ENCODE peak calls at places on chromosomes 2 and 18, in seven cellular contexts. One of them, this sample, is unnamed.

GRCh38 chr2:144414324-144414845 is 105.5 kb downstream of the ZEB2 start:
- DNase-seq in hypothalamus: no peak
- DNase-seq in osteocyte: no peak
- DNase-seq in CD8-positive, alpha-beta memory T cell: no peak
- DNase-seq in C1 segment of cervical spinal cord: no peak
- DNase-seq in H9: no peak
- DNase-seq in coronary artery: no peak
- DNase-seq in this sample: no peak

GRCh38 chr2:99682280-99683060 is 192.7 kb upstream of the REV1 start:
- DNase-seq in hypothalamus: no peak
- DNase-seq in osteocyte: peak; percentile 21
- DNase-seq in CD8-positive, alpha-beta memory T cell: no peak
- DNase-seq in C1 segment of cervical spinal cord: no peak
- DNase-seq in H9: no peak
- DNase-seq in coronary artery: no peak
- DNase-seq in this sample: no peak

GRCh38 chr2:138157372-138157771 is 193.1 kb downstream of the HNMT start:
- DNase-seq in hypothalamus: no peak
- DNase-seq in osteocyte: no peak
- DNase-seq in CD8-positive, alpha-beta memory T cell: no peak
- DNase-seq in C1 segment of cervical spinal cord: no peak
- DNase-seq in H9: no peak
- DNase-seq in coronary artery: no peak
- DNase-seq in this sample: no peak

GRCh38 chr2:193824474-193824873 is 1629.7 kb upstream of the TMEFF2 start:
- DNase-seq in hypothalamus: no peak
- DNase-seq in osteocyte: no peak
- DNase-seq in CD8-positive, alpha-beta memory T cell: no peak
- DNase-seq in C1 segment of cervical spinal cord: no peak
- DNase-seq in H9: no peak
- DNase-seq in coronary artery: no peak
- DNase-seq in this sample: no peak

GRCh38 chr18:22817844-22818243 is 115.3 kb upstream of the RBBP8 start:
- DNase-seq in hypothalamus: no peak
- DNase-seq in osteocyte: no peak
- DNase-seq in CD8-positive, alpha-beta memory T cell: no peak
- DNase-seq in C1 segment of cervical spinal cord: no peak
- DNase-seq in H9: no peak
- DNase-seq in coronary artery: no peak
- DNase-seq in this sample: no peak

GRCh38 chr18:950882-951539 is 46.3 kb downstream of the ADCYAP1 start:
- DNase-seq in hypothalamus: no peak
- DNase-seq in osteocyte: no peak
- DNase-seq in CD8-positive, alpha-beta memory T cell: no peak
- DNase-seq in C1 segment of cervical spinal cord: no peak
- DNase-seq in H9: no peak
- DNase-seq in coronary artery: no peak
- DNase-seq in this sample: no peak

GRCh38 chr2:32008811-32009478 is 1.9 kb downstream of the MEMO1 start:
- DNase-seq in hypothalamus: no peak
- DNase-seq in osteocyte: peak; percentile 57
- DNase-seq in CD8-positive, alpha-beta memory T cell: no peak
- DNase-seq in C1 segment of cervical spinal cord: no peak
- DNase-seq in H9: no peak
- DNase-seq in coronary artery: no peak
- DNase-seq in this sample: peak; percentile 24

GRCh38 chr2:1548910-1549673 is 135.8 kb downstream of the TPO start:
- DNase-seq in hypothalamus: no peak
- DNase-seq in osteocyte: peak; percentile 73
- DNase-seq in CD8-positive, alpha-beta memory T cell: no peak
- DNase-seq in C1 segment of cervical spinal cord: no peak
- DNase-seq in H9: no peak
- DNase-seq in coronary artery: no peak
- DNase-seq in this sample: no peak

GRCh38 chr18:35099911-35100310 is 58.7 kb downstream of the MAPRE2 start:
- DNase-seq in hypothalamus: no peak
- DNase-seq in osteocyte: no peak
- DNase-seq in CD8-positive, alpha-beta memory T cell: no peak
- DNase-seq in C1 segment of cervical spinal cord: no peak
- DNase-seq in H9: no peak
- DNase-seq in coronary artery: no peak
- DNase-seq in this sample: no peak

GRCh38 chr2:196927318-196928225 is 1.1 kb upstream of the PGAP1 start:
- DNase-seq in hypothalamus: no peak
- DNase-seq in osteocyte: no peak
- DNase-seq in CD8-positive, alpha-beta memory T cell: peak; percentile 45
- DNase-seq in C1 segment of cervical spinal cord: no peak
- DNase-seq in H9: no peak
- DNase-seq in coronary artery: no peak
- DNase-seq in this sample: peak; percentile 60

GRCh38 chr2:104405628-104406027 is 448.3 kb upstream of the POU3F3 start:
- DNase-seq in hypothalamus: no peak
- DNase-seq in osteocyte: no peak
- DNase-seq in CD8-positive, alpha-beta memory T cell: no peak
- DNase-seq in C1 segment of cervical spinal cord: peak; percentile 8
- DNase-seq in H9: no peak
- DNase-seq in coronary artery: no peak
- DNase-seq in this sample: peak; percentile 31

GRCh38 chr2:220103596-220103995 is 476.2 kb downstream of the SLC4A3 start:
- DNase-seq in hypothalamus: no peak
- DNase-seq in osteocyte: no peak
- DNase-seq in CD8-positive, alpha-beta memory T cell: no peak
- DNase-seq in C1 segment of cervical spinal cord: no peak
- DNase-seq in H9: no peak
- DNase-seq in coronary artery: no peak
- DNase-seq in this sample: no peak

GRCh38 chr2:240785424-240786335 is 34.3 kb downstream of the KIF1A start:
- DNase-seq in hypothalamus: no peak
- DNase-seq in osteocyte: no peak
- DNase-seq in CD8-positive, alpha-beta memory T cell: no peak
- DNase-seq in C1 segment of cervical spinal cord: no peak
- DNase-seq in H9: no peak
- DNase-seq in coronary artery: no peak
- DNase-seq in this sample: no peak

GRCh38 chr2:65064728-65065552 is 8.7 kb downstream of the CEP68 start:
- DNase-seq in hypothalamus: peak; percentile 57
- DNase-seq in osteocyte: no peak
- DNase-seq in CD8-positive, alpha-beta memory T cell: peak; percentile 45
- DNase-seq in C1 segment of cervical spinal cord: no peak
- DNase-seq in H9: no peak
- DNase-seq in coronary artery: peak; percentile 89
- DNase-seq in this sample: peak; percentile 72

GRCh38 chr2:118509319-118510016 is 338.0 kb downstream of the EN1 start:
- DNase-seq in hypothalamus: no peak
- DNase-seq in osteocyte: no peak
- DNase-seq in CD8-positive, alpha-beta memory T cell: no peak
- DNase-seq in C1 segment of cervical spinal cord: no peak
- DNase-seq in H9: no peak
- DNase-seq in coronary artery: no peak
- DNase-seq in this sample: no peak

GRCh38 chr18:5073026-5073944 is 123.8 kb downstream of the AKAIN1 start:
- DNase-seq in hypothalamus: no peak
- DNase-seq in osteocyte: no peak
- DNase-seq in CD8-positive, alpha-beta memory T cell: no peak
- DNase-seq in C1 segment of cervical spinal cord: no peak
- DNase-seq in H9: peak; percentile 38
- DNase-seq in coronary artery: no peak
- DNase-seq in this sample: peak; percentile 26

GRCh38 chr18:32624182-32624723 is 148.6 kb downstream of the KLHL14 start:
- DNase-seq in hypothalamus: no peak
- DNase-seq in osteocyte: no peak
- DNase-seq in CD8-positive, alpha-beta memory T cell: no peak
- DNase-seq in C1 segment of cervical spinal cord: no peak
- DNase-seq in H9: no peak
- DNase-seq in coronary artery: no peak
- DNase-seq in this sample: no peak

GRCh38 chr2:47520302-47520630 is 117.3 kb downstream of the MSH2 start:
- DNase-seq in hypothalamus: no peak
- DNase-seq in osteocyte: no peak
- DNase-seq in CD8-positive, alpha-beta memory T cell: no peak
- DNase-seq in C1 segment of cervical spinal cord: no peak
- DNase-seq in H9: no peak
- DNase-seq in coronary artery: no peak
- DNase-seq in this sample: no peak

GRCh38 chr2:174656035-174656434 is 58.4 kb upstream of the WIPF1 start:
- DNase-seq in hypothalamus: no peak
- DNase-seq in osteocyte: no peak
- DNase-seq in CD8-positive, alpha-beta memory T cell: no peak
- DNase-seq in C1 segment of cervical spinal cord: no peak
- DNase-seq in H9: no peak
- DNase-seq in coronary artery: no peak
- DNase-seq in this sample: no peak

GRCh38 chr2:127175406-127175805 is 44.7 kb downstream of the CYP27C1 start:
- DNase-seq in hypothalamus: no peak
- DNase-seq in osteocyte: no peak
- DNase-seq in CD8-positive, alpha-beta memory T cell: no peak
- DNase-seq in C1 segment of cervical spinal cord: no peak
- DNase-seq in H9: no peak
- DNase-seq in coronary artery: peak; percentile 74
- DNase-seq in this sample: no peak

GRCh38 chr18:66510357-66511027 is 93.4 kb downstream of the CDH19 start:
- DNase-seq in hypothalamus: no peak
- DNase-seq in osteocyte: no peak
- DNase-seq in CD8-positive, alpha-beta memory T cell: no peak
- DNase-seq in C1 segment of cervical spinal cord: no peak
- DNase-seq in H9: no peak
- DNase-seq in coronary artery: no peak
- DNase-seq in this sample: no peak

GRCh38 chr18:25097119-25098114 is 254.5 kb downstream of the ZNF521 start:
- DNase-seq in hypothalamus: no peak
- DNase-seq in osteocyte: no peak
- DNase-seq in CD8-positive, alpha-beta memory T cell: no peak
- DNase-seq in C1 segment of cervical spinal cord: no peak
- DNase-seq in H9: no peak
- DNase-seq in coronary artery: no peak
- DNase-seq in this sample: no peak

GRCh38 chr18:48157956-48158355 is 227.5 kb upstream of the SMAD2 start:
- DNase-seq in hypothalamus: no peak
- DNase-seq in osteocyte: no peak
- DNase-seq in CD8-positive, alpha-beta memory T cell: no peak
- DNase-seq in C1 segment of cervical spinal cord: no peak
- DNase-seq in H9: no peak
- DNase-seq in coronary artery: no peak
- DNase-seq in this sample: no peak

GRCh38 chr2:56416500-56417176 is 232.8 kb downstream of the CCDC85A start:
- DNase-seq in hypothalamus: no peak
- DNase-seq in osteocyte: no peak
- DNase-seq in CD8-positive, alpha-beta memory T cell: no peak
- DNase-seq in C1 segment of cervical spinal cord: no peak
- DNase-seq in H9: no peak
- DNase-seq in coronary artery: no peak
- DNase-seq in this sample: no peak

GRCh38 chr2:118046628-118047210 is 32.8 kb upstream of the CCDC93 start:
- DNase-seq in hypothalamus: no peak
- DNase-seq in osteocyte: no peak
- DNase-seq in CD8-positive, alpha-beta memory T cell: peak; percentile 9
- DNase-seq in C1 segment of cervical spinal cord: no peak
- DNase-seq in H9: no peak
- DNase-seq in coronary artery: no peak
- DNase-seq in this sample: peak; percentile 37

GRCh38 chr2:18297536-18298058 is 262.9 kb downstream of the RDH14 start:
- DNase-seq in hypothalamus: no peak
- DNase-seq in osteocyte: no peak
- DNase-seq in CD8-positive, alpha-beta memory T cell: no peak
- DNase-seq in C1 segment of cervical spinal cord: no peak
- DNase-seq in H9: no peak
- DNase-seq in coronary artery: no peak
- DNase-seq in this sample: no peak

GRCh38 chr18:79695856-79696850 is 16.6 kb downstream of the CTDP1 start:
- DNase-seq in hypothalamus: no peak
- DNase-seq in osteocyte: no peak
- DNase-seq in CD8-positive, alpha-beta memory T cell: no peak
- DNase-seq in C1 segment of cervical spinal cord: no peak
- DNase-seq in H9: no peak
- DNase-seq in coronary artery: no peak
- DNase-seq in this sample: no peak

GRCh38 chr18:58761241-58761969 is 90.1 kb downstream of the MALT1 start:
- DNase-seq in hypothalamus: no peak
- DNase-seq in osteocyte: peak; percentile 42
- DNase-seq in CD8-positive, alpha-beta memory T cell: no peak
- DNase-seq in C1 segment of cervical spinal cord: no peak
- DNase-seq in H9: peak; percentile 8
- DNase-seq in coronary artery: peak; percentile 21
- DNase-seq in this sample: no peak

GRCh38 chr2:182729710-182730339 is 13.8 kb downstream of the DNAJC10 start:
- DNase-seq in hypothalamus: no peak
- DNase-seq in osteocyte: no peak
- DNase-seq in CD8-positive, alpha-beta memory T cell: no peak
- DNase-seq in C1 segment of cervical spinal cord: no peak
- DNase-seq in H9: no peak
- DNase-seq in coronary artery: no peak
- DNase-seq in this sample: no peak

GRCh38 chr2:138445227-138445626 is 56.3 kb upstream of the SPOPL start:
- DNase-seq in hypothalamus: no peak
- DNase-seq in osteocyte: no peak
- DNase-seq in CD8-positive, alpha-beta memory T cell: no peak
- DNase-seq in C1 segment of cervical spinal cord: no peak
- DNase-seq in H9: no peak
- DNase-seq in coronary artery: no peak
- DNase-seq in this sample: no peak

GRCh38 chr2:215660687-215661086 is 224.8 kb upstream of the FN1 start:
- DNase-seq in hypothalamus: no peak
- DNase-seq in osteocyte: no peak
- DNase-seq in CD8-positive, alpha-beta memory T cell: no peak
- DNase-seq in C1 segment of cervical spinal cord: no peak
- DNase-seq in H9: no peak
- DNase-seq in coronary artery: no peak
- DNase-seq in this sample: no peak

GRCh38 chr2:181306785-181307184 is 150.4 kb upstream of the ITGA4 start:
- DNase-seq in hypothalamus: no peak
- DNase-seq in osteocyte: no peak
- DNase-seq in CD8-positive, alpha-beta memory T cell: peak; percentile 24
- DNase-seq in C1 segment of cervical spinal cord: no peak
- DNase-seq in H9: no peak
- DNase-seq in coronary artery: no peak
- DNase-seq in this sample: no peak

GRCh38 chr18:56112013-56112749 is 524.2 kb upstream of the TCF4 start:
- DNase-seq in hypothalamus: no peak
- DNase-seq in osteocyte: no peak
- DNase-seq in CD8-positive, alpha-beta memory T cell: no peak
- DNase-seq in C1 segment of cervical spinal cord: no peak
- DNase-seq in H9: no peak
- DNase-seq in coronary artery: no peak
- DNase-seq in this sample: no peak